ENCODE peak calls at places on chromosomes 16 and 17, in eight cellular contexts. One of them, this sample, is unnamed.

GRCh38 chr17:36942031-36942599 is 4.8 kb downstream of the LHX1 start:
- DNase-seq in WTC11: peak; percentile 50
- DNase-seq in Caco-2: no peak
- DNase-seq in skeletal muscle cell: no peak
- DNase-seq in NCI-H2029: no peak
- DNase-seq in CD8-positive, alpha-beta memory T cell: no peak
- DNase-seq in non-pigmented ciliary epithelial cell: no peak
- DNase-seq in iris pigment epithelial cell: no peak
- DNase-seq in this sample: no peak

GRCh38 chr16:19804538-19805323 is 79.9 kb downstream of the GPRC5B start:
- DNase-seq in WTC11: peak; percentile 55
- DNase-seq in Caco-2: no peak
- DNase-seq in skeletal muscle cell: no peak
- DNase-seq in NCI-H2029: peak; percentile 97
- DNase-seq in CD8-positive, alpha-beta memory T cell: no peak
- DNase-seq in non-pigmented ciliary epithelial cell: no peak
- DNase-seq in iris pigment epithelial cell: no peak
- DNase-seq in this sample: no peak

GRCh38 chr16:30659507-30660423 is 1.5 kb downstream of the FBRS start:
- DNase-seq in WTC11: no peak
- DNase-seq in Caco-2: peak; percentile 34
- DNase-seq in skeletal muscle cell: no peak
- DNase-seq in NCI-H2029: no peak
- DNase-seq in CD8-positive, alpha-beta memory T cell: peak; percentile 52
- DNase-seq in non-pigmented ciliary epithelial cell: no peak
- DNase-seq in iris pigment epithelial cell: peak; percentile 14
- DNase-seq in this sample: no peak

GRCh38 chr17:20852541-20853370 is 190.1 kb downstream of the USP22 start:
- DNase-seq in WTC11: peak; percentile 66
- DNase-seq in Caco-2: peak; percentile 70
- DNase-seq in skeletal muscle cell: no peak
- DNase-seq in NCI-H2029: peak; percentile 7
- DNase-seq in CD8-positive, alpha-beta memory T cell: no peak
- DNase-seq in non-pigmented ciliary epithelial cell: no peak
- DNase-seq in iris pigment epithelial cell: peak; percentile 7
- DNase-seq in this sample: no peak

GRCh38 chr16:9500872-9501271 is 409.4 kb downstream of the HAPSTR1 start:
- DNase-seq in WTC11: no peak
- DNase-seq in Caco-2: no peak
- DNase-seq in skeletal muscle cell: no peak
- DNase-seq in NCI-H2029: no peak
- DNase-seq in CD8-positive, alpha-beta memory T cell: no peak
- DNase-seq in non-pigmented ciliary epithelial cell: no peak
- DNase-seq in iris pigment epithelial cell: no peak
- DNase-seq in this sample: no peak

GRCh38 chr17:28698253-28698941 is 13.3 kb downstream of the PROCA1 start:
- DNase-seq in WTC11: no peak
- DNase-seq in Caco-2: peak; percentile 94
- DNase-seq in skeletal muscle cell: no peak
- DNase-seq in NCI-H2029: no peak
- DNase-seq in CD8-positive, alpha-beta memory T cell: no peak
- DNase-seq in non-pigmented ciliary epithelial cell: no peak
- DNase-seq in iris pigment epithelial cell: no peak
- DNase-seq in this sample: no peak

GRCh38 chr17:47465165-47465564 is 65.7 kb upstream of the NPEPPS start:
- DNase-seq in WTC11: no peak
- DNase-seq in Caco-2: no peak
- DNase-seq in skeletal muscle cell: no peak
- DNase-seq in NCI-H2029: no peak
- DNase-seq in CD8-positive, alpha-beta memory T cell: no peak
- DNase-seq in non-pigmented ciliary epithelial cell: no peak
- DNase-seq in iris pigment epithelial cell: no peak
- DNase-seq in this sample: no peak

GRCh38 chr16:11788914-11789313 is 8.1 kb downstream of the ZC3H7A start:
- DNase-seq in WTC11: no peak
- DNase-seq in Caco-2: no peak
- DNase-seq in skeletal muscle cell: no peak
- DNase-seq in NCI-H2029: no peak
- DNase-seq in CD8-positive, alpha-beta memory T cell: no peak
- DNase-seq in non-pigmented ciliary epithelial cell: no peak
- DNase-seq in iris pigment epithelial cell: no peak
- DNase-seq in this sample: no peak

GRCh38 chr17:32627233-32628008 is 140.6 kb downstream of the CDK5R1 start:
- DNase-seq in WTC11: peak; percentile 64
- DNase-seq in Caco-2: no peak
- DNase-seq in skeletal muscle cell: no peak
- DNase-seq in NCI-H2029: peak; percentile 58
- DNase-seq in CD8-positive, alpha-beta memory T cell: no peak
- DNase-seq in non-pigmented ciliary epithelial cell: no peak
- DNase-seq in iris pigment epithelial cell: peak; percentile 5
- DNase-seq in this sample: no peak

GRCh38 chr17:19719365-19720209 is 3.2 kb upstream of the SLC47A2 start:
- DNase-seq in WTC11: no peak
- DNase-seq in Caco-2: no peak
- DNase-seq in skeletal muscle cell: no peak
- DNase-seq in NCI-H2029: no peak
- DNase-seq in CD8-positive, alpha-beta memory T cell: no peak
- DNase-seq in non-pigmented ciliary epithelial cell: no peak
- DNase-seq in iris pigment epithelial cell: no peak
- DNase-seq in this sample: no peak

GRCh38 chr16:78258651-78259050 is 159.2 kb downstream of the WWOX start:
- DNase-seq in WTC11: no peak
- DNase-seq in Caco-2: no peak
- DNase-seq in skeletal muscle cell: no peak
- DNase-seq in NCI-H2029: no peak
- DNase-seq in CD8-positive, alpha-beta memory T cell: no peak
- DNase-seq in non-pigmented ciliary epithelial cell: no peak
- DNase-seq in iris pigment epithelial cell: no peak
- DNase-seq in this sample: no peak

GRCh38 chr16:76946879-76947278 is 244.1 kb upstream of the MON1B start:
- DNase-seq in WTC11: no peak
- DNase-seq in Caco-2: no peak
- DNase-seq in skeletal muscle cell: peak; percentile 67
- DNase-seq in NCI-H2029: peak; percentile 11
- DNase-seq in CD8-positive, alpha-beta memory T cell: no peak
- DNase-seq in non-pigmented ciliary epithelial cell: peak; percentile 67
- DNase-seq in iris pigment epithelial cell: peak; percentile 94
- DNase-seq in this sample: peak; percentile 57

GRCh38 chr17:55056530-55056929 is 88.0 kb downstream of the STXBP4 start:
- DNase-seq in WTC11: no peak
- DNase-seq in Caco-2: no peak
- DNase-seq in skeletal muscle cell: no peak
- DNase-seq in NCI-H2029: peak; percentile 70
- DNase-seq in CD8-positive, alpha-beta memory T cell: no peak
- DNase-seq in non-pigmented ciliary epithelial cell: no peak
- DNase-seq in iris pigment epithelial cell: peak; percentile 11
- DNase-seq in this sample: no peak

GRCh38 chr16:14629612-14629918 is 495 bp downstream of the PARN start:
- DNase-seq in WTC11: no peak
- DNase-seq in Caco-2: no peak
- DNase-seq in skeletal muscle cell: no peak
- DNase-seq in NCI-H2029: no peak
- DNase-seq in CD8-positive, alpha-beta memory T cell: no peak
- DNase-seq in non-pigmented ciliary epithelial cell: no peak
- DNase-seq in iris pigment epithelial cell: peak; percentile 17
- DNase-seq in this sample: no peak

GRCh38 chr17:63096426-63096825 is 130.4 kb downstream of the TANC2 start:
- DNase-seq in WTC11: no peak
- DNase-seq in Caco-2: no peak
- DNase-seq in skeletal muscle cell: no peak
- DNase-seq in NCI-H2029: no peak
- DNase-seq in CD8-positive, alpha-beta memory T cell: no peak
- DNase-seq in non-pigmented ciliary epithelial cell: no peak
- DNase-seq in iris pigment epithelial cell: peak; percentile 58
- DNase-seq in this sample: peak; percentile 40

GRCh38 chr17:15972497-15972951 is 27.0 kb downstream of the ZSWIM7 start:
- DNase-seq in WTC11: no peak
- DNase-seq in Caco-2: no peak
- DNase-seq in skeletal muscle cell: no peak
- DNase-seq in NCI-H2029: no peak
- DNase-seq in CD8-positive, alpha-beta memory T cell: no peak
- DNase-seq in non-pigmented ciliary epithelial cell: no peak
- DNase-seq in iris pigment epithelial cell: no peak
- DNase-seq in this sample: no peak

GRCh38 chr16:85279874-85280545 is 167.7 kb upstream of the CIBAR2 start:
- DNase-seq in WTC11: no peak
- DNase-seq in Caco-2: no peak
- DNase-seq in skeletal muscle cell: no peak
- DNase-seq in NCI-H2029: no peak
- DNase-seq in CD8-positive, alpha-beta memory T cell: no peak
- DNase-seq in non-pigmented ciliary epithelial cell: no peak
- DNase-seq in iris pigment epithelial cell: no peak
- DNase-seq in this sample: no peak

GRCh38 chr16:19698480-19699465 is 19.3 kb downstream of the KNOP1 start:
- DNase-seq in WTC11: no peak
- DNase-seq in Caco-2: no peak
- DNase-seq in skeletal muscle cell: no peak
- DNase-seq in NCI-H2029: no peak
- DNase-seq in CD8-positive, alpha-beta memory T cell: no peak
- DNase-seq in non-pigmented ciliary epithelial cell: no peak
- DNase-seq in iris pigment epithelial cell: peak; percentile 74
- DNase-seq in this sample: peak; percentile 55

GRCh38 chr16:50861926-50862325 is 120.0 kb downstream of the CYLD start:
- DNase-seq in WTC11: no peak
- DNase-seq in Caco-2: no peak
- DNase-seq in skeletal muscle cell: peak; percentile 14
- DNase-seq in NCI-H2029: no peak
- DNase-seq in CD8-positive, alpha-beta memory T cell: no peak
- DNase-seq in non-pigmented ciliary epithelial cell: peak; percentile 52
- DNase-seq in iris pigment epithelial cell: peak; percentile 39
- DNase-seq in this sample: no peak

GRCh38 chr16:87550510-87550961 is 51.8 kb upstream of the JPH3 start:
- DNase-seq in WTC11: peak; percentile 79
- DNase-seq in Caco-2: peak; percentile 75
- DNase-seq in skeletal muscle cell: no peak
- DNase-seq in NCI-H2029: no peak
- DNase-seq in CD8-positive, alpha-beta memory T cell: peak; percentile 41
- DNase-seq in non-pigmented ciliary epithelial cell: no peak
- DNase-seq in iris pigment epithelial cell: no peak
- DNase-seq in this sample: no peak

GRCh38 chr17:39979865-39980401 is 674 bp upstream of the PSMD3 start:
- DNase-seq in WTC11: peak; percentile 31
- DNase-seq in Caco-2: peak; percentile 53
- DNase-seq in skeletal muscle cell: no peak
- DNase-seq in NCI-H2029: no peak
- DNase-seq in CD8-positive, alpha-beta memory T cell: no peak
- DNase-seq in non-pigmented ciliary epithelial cell: no peak
- DNase-seq in iris pigment epithelial cell: peak; percentile 54
- DNase-seq in this sample: no peak

GRCh38 chr16:49158029-49158642 is 123.5 kb downstream of the CBLN1 start:
- DNase-seq in WTC11: peak; percentile 68
- DNase-seq in Caco-2: peak; percentile 68
- DNase-seq in skeletal muscle cell: no peak
- DNase-seq in NCI-H2029: no peak
- DNase-seq in CD8-positive, alpha-beta memory T cell: no peak
- DNase-seq in non-pigmented ciliary epithelial cell: no peak
- DNase-seq in iris pigment epithelial cell: peak; percentile 8
- DNase-seq in this sample: no peak

This sample was measured in AG09309.